ENCODE peak calls at places on chromosomes 5 and 9, in six cellular contexts. C is GM23338, L is A549, V is PC-9, O is body of pancreas, Y is stomach. D is an unnamed sample.

GRCh38 chr5:65776707-65777141 is 54.7 kb downstream of the NLN start:
- DNase-seq in C (no peak), L (no peak), V (no peak), O (no peak), Y (no peak), D (no peak)

GRCh38 chr9:114606068-114606467 is 5.0 kb upstream of the TMEM268 start:
- DNase-seq in C (peak), L (no peak), V (no peak), O (no peak), Y (no peak), D (peak)

GRCh38 chr5:84239509-84239908 is 145.2 kb downstream of the EDIL3 start:
- DNase-seq in C (no peak), L (no peak), V (peak), O (no peak), Y (no peak), D (no peak)

GRCh38 chr9:117153021-117153420 is 261.8 kb downstream of the ASTN2 start:
- DNase-seq in C (no peak), L (no peak), V (no peak), O (no peak), Y (no peak), D (no peak)

GRCh38 chr5:146130440-146131045 is 25.2 kb upstream of the PLAC8L1 start:
- DNase-seq in C (peak), L (peak), V (no peak), O (no peak), Y (no peak), D (no peak)

GRCh38 chr5:84382363-84383295 is 2.1 kb downstream of the EDIL3 start:
- DNase-seq in C (peak), L (peak), V (peak), O (peak), Y (no peak), D (peak)

GRCh38 chr5:148255456-148255855 is 13.1 kb upstream of the SPINK13 start:
- DNase-seq in C (no peak), L (no peak), V (no peak), O (no peak), Y (no peak), D (no peak)

GRCh38 chr5:94140300-94140699 is 398.9 kb upstream of the POU5F2 start:
- DNase-seq in C (no peak), L (no peak), V (no peak), O (no peak), Y (no peak), D (no peak)

GRCh38 chr5:132386644-132387286 is 17.3 kb downstream of the SLC22A5 start:
- DNase-seq in C (peak), L (peak), V (peak), O (peak), Y (peak), D (peak)

GRCh38 chr5:125120012-125120411 is 373.6 kb upstream of the ZNF608 start:
- DNase-seq in C (peak), L (no peak), V (no peak), O (no peak), Y (no peak), D (no peak)

GRCh38 chr5:103327893-103328292 is 69.3 kb downstream of the MACIR start:
- DNase-seq in C (no peak), L (no peak), V (no peak), O (no peak), Y (no peak), D (no peak)

GRCh38 chr9:22278426-22278825 is 168.2 kb upstream of the DMRTA1 start:
- DNase-seq in C (no peak), L (no peak), V (no peak), O (no peak), Y (no peak), D (no peak)

GRCh38 chr5:178671745-178672144 is 44.9 kb upstream of the CLK4 start:
- DNase-seq in C (no peak), L (no peak), V (no peak), O (no peak), Y (no peak), D (no peak)

GRCh38 chr5:80516826-80517225 is 28.9 kb downstream of the FAM151B start:
- DNase-seq in C (no peak), L (peak), V (peak), O (no peak), Y (no peak), D (no peak)

GRCh38 chr5:107874810-107875209 is 204.1 kb upstream of the EFNA5 start:
- DNase-seq in C (no peak), L (no peak), V (no peak), O (no peak), Y (no peak), D (no peak)

GRCh38 chr9:134955801-134956200 is 38.1 kb upstream of the FCN1 start:
- DNase-seq in C (no peak), L (no peak), V (no peak), O (no peak), Y (no peak), D (peak)

GRCh38 chr5:158194561-158194961 is 335.6 kb upstream of the CLINT1 start:
- DNase-seq in C (no peak), L (no peak), V (no peak), O (no peak), Y (no peak), D (no peak)
- H3K4me3 ChIP-seq in C (no peak), L (no peak), V (no peak), O (no peak), Y (no peak), D (no peak)

DNA sequence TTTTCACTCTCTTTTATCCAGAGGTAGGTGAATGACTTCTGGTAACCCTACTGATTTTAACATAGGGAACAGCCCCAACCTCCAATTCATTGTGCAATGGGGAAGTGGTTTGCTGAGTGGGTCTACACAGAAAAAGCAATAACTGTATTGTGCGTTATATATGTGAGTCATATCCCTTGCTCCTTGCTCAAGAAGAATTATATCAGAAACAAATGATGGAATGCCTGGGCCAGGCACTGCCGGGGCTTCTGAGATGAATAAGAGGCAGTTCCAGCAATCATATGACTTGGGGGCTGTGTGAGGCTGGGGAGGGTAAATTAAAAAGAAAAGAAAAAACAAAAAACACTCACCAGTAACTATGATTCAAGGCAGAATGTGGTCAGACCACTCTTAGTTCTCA is 79.2 kb upstream of the ABCA1 start:
- DNase-seq in C (no peak), L (peak), V (peak), O (no peak), Y (no peak), D (no peak)
- H3K4me3 ChIP-seq in C (no peak), L (no peak), V (peak), O (no peak), Y (no peak), D (no peak)

GRCh38 chr9:35698231-35698630 is 8.5 kb upstream of the TPM2 start:
- DNase-seq in C (no peak), L (no peak), V (no peak), O (no peak), Y (no peak), D (no peak)
- H3K4me3 ChIP-seq in C (no peak), L (no peak), V (no peak), O (no peak), Y (no peak), D (no peak)

GRCh38 chr5:34657550-34657921 is 1.4 kb downstream of the RAI14 start:
- DNase-seq in C (peak), L (peak), V (peak), O (no peak), Y (no peak), D (peak)
- H3K4me3 ChIP-seq in C (peak), L (peak), V (peak), O (peak), Y (peak), D (peak)

GRCh38 chr9:37423508-37423907 is 1.0 kb downstream of the GRHPR start:
- DNase-seq in C (no peak), L (no peak), V (no peak), O (no peak), Y (no peak), D (no peak)
- H3K4me3 ChIP-seq in C (peak), L (peak), V (peak), O (no peak), Y (peak), D (peak)

GRCh38 chr5:10607666-10608442 is 44.0 kb downstream of the ANKRD33B start:
- DNase-seq in C (peak), L (peak), V (no peak), O (no peak), Y (no peak), D (peak)
- H3K4me3 ChIP-seq in C (no peak), L (no peak), V (no peak), O (no peak), Y (no peak), D (no peak)

DNA sequence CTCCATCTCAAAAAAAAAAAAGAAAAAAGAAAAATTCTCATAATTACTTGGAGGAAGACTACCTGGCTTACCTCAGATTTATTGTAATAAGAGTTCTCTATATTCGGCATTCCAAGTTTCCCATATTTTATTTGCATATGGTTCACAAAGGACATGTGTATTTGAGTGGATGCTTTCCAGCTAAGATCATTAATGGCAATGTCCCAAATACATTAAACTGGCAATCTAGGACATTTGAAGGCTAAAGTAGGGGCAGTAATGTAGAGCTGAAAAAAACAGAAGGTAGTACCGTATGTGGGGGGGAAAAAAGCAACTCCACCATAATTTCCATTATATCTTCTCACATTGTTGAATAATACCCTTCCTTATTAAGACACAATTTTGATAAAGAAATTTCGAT is 4.9 kb downstream of the TUT7 start:
- DNase-seq in C (no peak), L (no peak), V (no peak), O (no peak), Y (no peak), D (no peak)
- H3K4me3 ChIP-seq in C (no peak), L (no peak), V (no peak), O (no peak), Y (peak), D (no peak)

DNA sequence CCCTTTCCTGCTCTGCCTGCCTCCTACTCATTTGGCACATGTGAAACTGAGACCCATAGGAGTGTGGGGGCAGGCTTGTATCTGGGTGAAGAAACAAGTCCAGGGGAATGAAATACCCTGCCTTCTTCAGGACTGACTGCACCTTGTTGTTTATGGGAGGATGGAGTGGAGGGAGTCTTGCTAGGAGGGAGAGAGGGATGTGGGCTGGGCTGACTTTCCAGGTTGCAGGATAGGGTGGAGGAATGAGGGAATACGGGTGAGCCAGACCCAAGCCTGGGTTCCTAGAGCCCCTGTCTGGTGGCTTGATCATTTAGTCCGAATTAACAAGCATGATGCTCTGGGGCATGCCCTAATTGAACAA is 3.3 kb downstream of the CXXC5 start:
- DNase-seq in C (no peak), L (peak), V (no peak), O (no peak), Y (no peak), D (no peak)
- H3K4me3 ChIP-seq in C (peak), L (peak), V (peak), O (no peak), Y (peak), D (no peak)

DNA sequence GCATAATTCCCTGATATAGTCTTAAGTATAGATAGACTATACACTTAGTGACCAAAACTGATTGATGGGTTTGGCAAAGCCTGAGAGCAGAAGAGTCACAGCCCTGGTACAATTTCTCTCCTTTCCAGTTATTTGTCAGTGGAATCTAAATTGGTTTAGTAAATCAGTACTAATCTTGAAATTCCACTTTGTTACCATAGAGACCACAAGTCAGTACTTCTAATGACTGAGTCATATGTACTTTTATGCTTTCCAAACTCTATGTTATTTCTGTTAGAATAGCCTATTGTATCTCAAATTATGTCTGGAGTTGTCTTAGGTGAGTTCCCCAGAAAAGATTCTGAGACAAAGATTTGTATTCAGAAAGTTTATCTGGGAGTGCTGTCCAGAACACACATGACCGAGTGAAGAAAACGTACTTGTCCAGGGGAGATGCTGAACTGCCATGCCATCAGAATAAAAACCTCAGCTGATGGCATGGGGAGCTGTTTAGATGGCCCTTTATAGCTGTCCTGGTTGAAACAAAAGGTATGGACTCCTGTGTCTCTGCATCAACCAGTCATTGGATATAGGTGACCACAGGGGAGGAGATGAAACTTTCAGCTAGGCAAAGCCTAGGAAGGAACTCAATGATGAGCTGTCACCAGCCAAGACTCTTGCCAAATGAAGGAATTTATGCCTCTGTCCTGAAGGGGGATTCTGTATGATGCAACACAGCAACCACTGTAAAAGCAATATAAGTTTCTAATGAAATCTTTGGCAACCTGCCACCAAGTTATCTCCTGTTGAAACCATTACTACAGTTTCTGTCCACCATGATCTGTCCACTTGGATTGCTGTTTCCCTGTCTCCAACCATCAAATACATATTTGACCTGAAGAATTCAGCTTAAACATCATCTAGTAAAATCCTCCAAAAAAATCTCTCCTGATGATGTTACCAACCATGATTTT is 18.0 kb upstream of the SMC2 start:
- DNase-seq in C (no peak), L (no peak), V (peak), O (no peak), Y (no peak), D (no peak)
- H3K4me3 ChIP-seq in C (no peak), L (no peak), V (no peak), O (no peak), Y (no peak), D (no peak)

DNA sequence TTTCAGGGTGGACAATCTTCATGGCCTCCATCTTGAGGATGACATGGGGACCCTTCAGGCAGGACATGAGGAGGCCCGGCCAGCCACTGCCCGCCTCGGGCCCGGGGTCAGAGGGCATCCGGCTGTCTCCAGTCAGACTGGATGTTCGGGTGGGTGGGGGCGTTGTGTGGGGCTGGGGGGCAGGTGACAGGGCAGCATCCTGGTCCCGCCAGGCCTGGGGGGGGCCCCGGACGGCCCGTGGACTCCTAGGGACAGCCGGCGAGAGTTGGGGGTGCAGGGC is 1.0 kb downstream of the RNF208 start:
- DNase-seq in C (no peak), L (no peak), V (no peak), O (no peak), Y (no peak), D (no peak)
- H3K4me3 ChIP-seq in C (no peak), L (no peak), V (no peak), O (no peak), Y (peak), D (no peak)

D was measured in H7.